ENCODE peak calls at places on chromosome 1, in four cellular contexts. O, F, X and E are unnamed samples.

GRCh38 chr1:232676307-232676706 is 46.4 kb upstream of the SIPA1L2 start:
- DNase-seq in O (no peak), F (no peak), X (no peak), E (no peak)

GRCh38 chr1:185045793-185046441 is 559 bp downstream of the RNF2 start:
- DNase-seq in O (peak), F (peak), X (peak), E (no peak)

GRCh38 chr1:153353226-153353947 is 4.3 kb upstream of the S100A9 start:
- DNase-seq in O (peak), F (peak), X (peak), E (no peak)

GRCh38 chr1:160876311-160876710 is 8.7 kb downstream of the ITLN1 start:
- DNase-seq in O (no peak), F (no peak), X (no peak), E (no peak)

GRCh38 chr1:235199441-235199840 is 38.4 kb upstream of the RBM34 start:
- DNase-seq in O (peak), F (no peak), X (peak), E (no peak)

GRCh38 chr1:247551716-247552115 is 2.8 kb downstream of the GCSAML start:
- DNase-seq in O (peak), F (no peak), X (no peak), E (no peak)

GRCh38 chr1:23720256-23720995 is 22.8 kb upstream of the ELOA start:
- DNase-seq in O (peak), F (no peak), X (peak), E (no peak)

GRCh38 chr1:156959414-156959813 is 39.0 kb downstream of the LRRC71 start:
- DNase-seq in O (peak), F (no peak), X (peak), E (no peak)

GRCh38 chr1:27536767-27537166 is 46.8 kb upstream of the WASF2 start:
- DNase-seq in O (peak), F (no peak), X (peak), E (no peak)

GRCh38 chr1:226276077-226276682 is 32.8 kb downstream of the LIN9 start:
- DNase-seq in O (no peak), F (no peak), X (no peak), E (no peak)